ENCODE peak calls at places on chromosomes 12 and 14, in four cellular contexts. I is fibroblast of pulmonary artery, A is IMR-90, E is left ventricle myocardium inferior. G is an unnamed sample.

GRCh38 chr12:4119157-4119761 is 154.3 kb upstream of the CCND2 start:
- DNase-seq in A (no peak), I (no peak), E (no peak), G (no peak)

GRCh38 chr14:34059925-34060746 is 109.3 kb upstream of the EGLN3 start:
- DNase-seq in E (peak), A (peak), I (peak), G (no peak)

GRCh38 chr14:103519043-103519836 is 3.4 kb downstream of the CKB start:
- DNase-seq in E (peak), I (peak), A (no peak), G (no peak)

GRCh38 chr12:43776498-43776897 is 17.7 kb downstream of the IRAK4 start:
- DNase-seq in E (no peak), A (peak), I (peak), G (no peak)

GRCh38 chr12:95218164-95218851 is 701 bp downstream of the VEZT start:
- DNase-seq in A (peak), E (no peak), I (peak), G (no peak)

GRCh38 chr14:104503691-104504090 is 75.9 kb upstream of the C14orf180 start:
- DNase-seq in E (no peak), A (no peak), I (no peak), G (no peak)

GRCh38 chr12:86660000-86660399 is 403.8 kb upstream of the MGAT4C start:
- DNase-seq in I (no peak), E (no peak), A (no peak), G (no peak)

GRCh38 chr14:95256776-95257060 is 63.0 kb downstream of the CLMN start:
- DNase-seq in E (no peak), I (no peak), A (no peak), G (no peak)

GRCh38 chr12:3777206-3777809 is 24.4 kb upstream of the CRACR2A start:
- DNase-seq in I (peak), A (peak), E (no peak), G (no peak)

DNA sequence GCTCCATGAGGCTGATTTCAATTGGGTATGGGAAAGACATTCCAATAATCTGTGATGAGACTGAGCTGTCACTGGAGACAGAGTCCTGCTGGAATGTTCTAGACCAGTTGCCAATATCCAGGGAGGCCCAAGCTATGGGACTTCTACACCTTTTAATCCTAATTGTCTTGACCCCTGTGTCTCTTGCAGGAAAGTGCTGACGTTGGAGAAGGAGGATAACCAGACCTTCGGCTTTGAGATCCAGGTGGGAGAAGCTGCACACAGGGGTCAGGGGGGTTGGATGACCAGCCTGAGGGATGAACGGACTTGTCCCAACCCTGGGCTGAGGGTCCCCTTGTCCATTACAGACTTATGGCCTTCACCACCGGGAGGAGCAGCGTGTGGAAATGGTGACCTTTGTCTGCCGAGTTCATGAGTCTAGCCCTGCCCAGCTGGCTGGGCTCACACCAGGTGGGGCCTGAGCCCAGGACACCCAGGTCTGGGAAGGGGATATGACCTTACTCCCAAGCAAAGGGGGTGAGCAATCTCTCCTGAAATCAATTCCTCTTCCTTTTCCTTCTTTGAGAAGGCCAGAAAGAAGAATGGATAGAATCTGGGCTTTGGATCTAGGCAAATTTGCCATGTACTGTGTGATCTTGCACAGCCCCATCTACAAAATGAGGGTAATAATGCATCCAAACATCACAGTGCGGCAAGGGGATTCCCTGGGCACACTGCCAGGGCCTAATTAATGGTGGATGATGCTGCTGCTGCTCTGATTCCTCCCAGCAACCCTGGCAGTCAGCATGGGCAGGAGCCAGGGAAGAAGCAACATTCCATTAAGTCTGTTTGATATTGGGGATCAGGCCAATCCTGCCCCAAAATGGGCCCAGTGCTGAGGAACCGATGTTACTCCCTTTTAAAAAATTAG is 4.2 kb downstream of the TAMALIN start:
- DNase-seq in I (no peak), E (no peak), A (no peak), G (no peak)
- H3K4me3 ChIP-seq in I (peak), E (peak), A (no peak), G (no peak)

GRCh38 chr14:101960225-101960624 is 4.1 kb upstream of the DYNC1H1 start:
- DNase-seq in A (no peak), E (no peak), I (peak), G (no peak)
- TF ChIP-seq CTCF in A (peak), E (peak), I (peak), G (peak)

GRCh38 chr14:61720302-61720677 is 25.0 kb downstream of the HIF1A start:
- DNase-seq in A (no peak), E (no peak), I (no peak), G (peak)
- H3K4me3 ChIP-seq in A (no peak), E (no peak), I (peak), G (no peak)

DNA sequence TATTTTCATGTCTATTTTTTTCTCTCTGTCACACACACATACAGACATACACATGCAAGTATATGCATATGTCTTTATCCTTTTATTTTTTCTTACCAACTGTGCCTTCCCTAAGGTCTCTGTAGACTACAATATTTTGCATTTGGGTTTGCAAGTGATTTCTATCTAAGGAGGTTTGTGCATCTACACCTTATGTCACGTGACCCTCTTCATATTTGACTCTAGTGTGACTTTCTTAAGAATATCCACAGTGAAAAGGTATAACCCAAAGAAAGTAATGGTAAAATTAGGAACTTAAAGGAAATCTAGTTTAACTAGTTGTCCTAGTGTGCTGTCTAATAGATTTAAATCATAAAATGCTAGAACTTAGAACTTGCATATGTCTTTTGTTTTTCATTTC is 298.8 kb upstream of the LRIG3 start:
- DNase-seq in A (no peak), I (no peak), E (no peak), G (no peak)
- TF ChIP-seq CTCF in A (no peak), I (no peak), E (no peak), G (no peak)

DNA sequence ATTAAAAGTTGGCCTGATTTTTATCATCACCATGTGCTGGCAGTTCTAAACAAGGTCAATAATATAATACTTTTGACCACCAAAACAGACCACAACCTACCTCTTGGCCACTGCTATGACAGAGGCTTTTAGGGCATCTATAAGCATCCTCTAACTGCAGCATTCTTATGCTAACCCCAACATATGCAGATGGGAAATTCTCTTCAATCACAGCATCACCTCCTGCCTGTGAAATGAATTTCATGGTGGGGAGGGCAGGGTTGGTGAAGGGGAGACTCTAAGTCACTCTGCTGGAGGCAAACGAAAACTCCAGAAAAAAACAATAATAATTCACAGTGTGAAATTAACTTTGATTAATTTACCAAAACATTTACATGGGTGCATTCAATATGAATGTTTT is 78.8 kb upstream of the FAR2 start:
- DNase-seq in A (no peak), I (no peak), E (no peak), G (no peak)
- H3K4me3 ChIP-seq in A (no peak), I (no peak), E (no peak), G (no peak)

GRCh38 chr12:76878899-76879709 is at the start of gene CSRP2:
- DNase-seq in A (peak), E (peak), I (peak), G (no peak)
- TF ChIP-seq CTCF in A (peak), E (peak), I (peak), G (peak)

GRCh38 chr12:121131941-121132341 is 735 bp upstream of the P2RX7 start:
- DNase-seq in A (no peak), I (no peak), E (no peak), G (no peak)

GRCh38 chr12:121130866-121131373 is 1.8 kb upstream of the P2RX7 start:
- DNase-seq in I (no peak), A (no peak), E (no peak), G (no peak)

GRCh38 chr12:121135320-121135719 is 2.6 kb downstream of the P2RX7 start:
- DNase-seq in I (no peak), A (no peak), E (no peak), G (no peak)

GRCh38 chr12:121132601-121133481 is at the start of gene P2RX7:
- DNase-seq in I (peak), A (peak), E (peak), G (peak)

GRCh38 chr12:121133838-121134237 is 1.2 kb downstream of the P2RX7 start:
- DNase-seq in E (no peak), A (no peak), I (no peak), G (no peak)
- H3K4me3 ChIP-seq in E (peak), A (no peak), I (no peak), G (no peak)

DNA sequence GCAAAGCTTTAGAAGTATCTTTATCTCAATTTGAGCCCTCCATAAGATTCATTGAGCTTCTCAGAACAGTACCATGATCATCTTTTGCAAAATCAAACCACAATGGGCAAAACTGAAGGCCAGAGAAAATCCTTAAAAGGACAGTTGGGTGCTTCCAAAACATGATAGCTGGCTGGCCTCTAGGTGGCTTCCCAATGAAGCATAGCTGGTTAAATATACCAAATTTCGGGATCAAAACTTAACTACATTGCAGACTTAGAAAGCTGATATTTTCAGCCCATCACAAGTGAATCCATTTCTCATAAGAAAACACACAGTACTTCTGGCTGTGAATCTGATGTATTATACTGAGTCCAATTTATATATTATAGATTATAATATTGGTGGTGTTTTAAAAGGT is 15.3 kb upstream of the PIK3C2G start:
- DNase-seq in A (no peak), I (no peak), E (no peak), G (no peak)
- TF ChIP-seq CTCF in A (no peak), I (peak), E (peak), G (peak)

DNA sequence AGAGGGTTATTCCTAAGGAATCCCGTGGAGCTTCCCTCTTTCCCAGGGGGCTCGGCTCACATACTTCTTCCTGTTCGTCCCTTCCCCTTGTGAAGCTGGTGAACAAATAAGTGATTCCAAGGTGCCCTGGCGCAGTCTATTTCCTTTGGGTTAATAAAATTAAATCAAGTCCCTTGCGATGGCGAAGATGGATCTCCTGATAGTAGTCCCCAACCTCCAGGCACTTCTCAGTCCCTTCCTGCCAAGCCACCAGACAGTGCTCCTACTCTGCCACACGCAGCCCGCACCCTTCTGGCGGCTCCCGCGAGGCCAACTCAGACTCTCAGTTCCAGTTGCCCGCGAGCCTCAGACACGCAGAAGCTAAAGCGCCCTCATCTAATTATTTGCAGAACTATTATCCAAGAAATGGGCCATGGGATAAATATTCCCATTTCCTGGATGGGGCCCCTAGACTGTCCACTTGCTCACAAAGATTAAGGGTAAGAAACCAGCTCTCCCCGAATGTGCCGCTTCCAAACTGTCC is 2.4 kb upstream of the SIX6 start:
- DNase-seq in E (no peak), I (no peak), A (no peak), G (no peak)
- H3K4me3 ChIP-seq in E (no peak), I (no peak), A (no peak), G (no peak)

GRCh38 chr14:54366726-54367707 is 29.8 kb upstream of the CDKN3 start:
- DNase-seq in A (peak), I (peak), E (no peak), G (peak)
- TF ChIP-seq CTCF in A (peak), I (peak), E (peak), G (peak)

G was measured in AG09309.